ENCODE peak calls at places on chromosomes 4 and X, in six cellular contexts. O, Z, R, S, F and D are unnamed samples.

GRCh38 chrX:66384722-66385121 is 220.7 kb downstream of the HEPH start:
- DNase-seq in R (no peak), O (no peak), S (no peak), Z (no peak), F (no peak), D (no peak)

GRCh38 chr4:189763573-189763972 is 177.1 kb upstream of the FRG1 start:
- DNase-seq in S (no peak), Z (no peak), F (no peak), R (no peak), O (no peak), D (no peak)

GRCh38 chrX:12269484-12269883 is 131.2 kb downstream of the FRMPD4 start:
- DNase-seq in Z (no peak), F (no peak), R (no peak), O (no peak), S (peak; percentile 1), D (no peak)

GRCh38 chr4:152981842-152982241 is 45.7 kb downstream of the FHDC1 start:
- DNase-seq in F (peak; percentile 12), R (no peak), O (no peak), S (no peak), Z (no peak), D (no peak)

GRCh38 chr4:9703391-9703790 is 78.0 kb upstream of the DRD5 start:
- DNase-seq in O (no peak), F (peak; percentile 87), S (peak; percentile 14), R (peak; percentile 80), Z (peak; percentile 90), D (no peak)

GRCh38 chr4:72486991-72487390 is 82.0 kb downstream of the ADAMTS3 start:
- DNase-seq in F (no peak), Z (no peak), R (no peak), S (no peak), O (no peak), D (peak; percentile 8)

GRCh38 chr4:8675383-8675782 is 82.8 kb downstream of the CPZ start:
- DNase-seq in F (peak; percentile 90), S (peak; percentile 17), R (peak; percentile 95), O (peak; percentile 2), Z (no peak), D (no peak)

GRCh38 chr4:56958111-56958517 is 19.3 kb downstream of the NOA1 start:
- DNase-seq in O (peak; percentile 100), R (no peak), F (no peak), Z (no peak), S (peak; percentile 75), D (peak; percentile 86)

GRCh38 chr4:150418757-150419410 is 163.1 kb upstream of the MAB21L2 start:
- DNase-seq in S (no peak), Z (no peak), R (no peak), O (no peak), F (no peak), D (no peak)

GRCh38 chr4:26859762-26860156 is 882 bp upstream of the STIM2 start:
- DNase-seq in S (no peak), Z (no peak), R (peak; percentile 31), F (no peak), O (no peak), D (no peak)

GRCh38 chr4:124633285-124633941 is 79.1 kb downstream of the ANKRD50 start:
- DNase-seq in F (no peak), R (no peak), O (peak; percentile 8), S (no peak), Z (no peak), D (no peak)

GRCh38 chr4:150237110-150237852 is 159.0 kb downstream of the DCLK2 start:
- DNase-seq in F (no peak), S (peak; percentile 64), Z (no peak), R (no peak), O (peak; percentile 98), D (no peak)

GRCh38 chrX:75623535-75623934 is 100.7 kb upstream of the ZDHHC15 start:
- DNase-seq in R (peak; percentile 49), Z (no peak), O (no peak), F (no peak), S (no peak), D (no peak)

GRCh38 chr4:187608001-187608421 is 387.6 kb upstream of the ZFP42 start:
- DNase-seq in O (peak; percentile 93), Z (no peak), R (no peak), F (no peak), S (peak; percentile 3), D (peak; percentile 55)

GRCh38 chrX:14243823-14244222 is 214.1 kb upstream of the GEMIN8 start:
- DNase-seq in Z (no peak), F (peak; percentile 68), S (no peak), R (peak; percentile 72), O (no peak), D (no peak)

GRCh38 chrX:72025236-72025770 is 106.4 kb downstream of the RTL5 start:
- DNase-seq in F (peak; percentile 6), Z (no peak), R (no peak), S (no peak), O (no peak), D (no peak)

GRCh38 chr4:72817012-72817411 is 248.0 kb upstream of the ADAMTS3 start:
- DNase-seq in Z (no peak), F (no peak), R (no peak), O (no peak), S (no peak), D (no peak)

GRCh38 chr4:89894654-89895652 is at the start of gene MMRN1:
- DNase-seq in S (no peak), Z (no peak), O (no peak), R (no peak), F (no peak), D (no peak)

GRCh38 chr4:43587746-43588145 is 695.2 kb downstream of the GRXCR1 start:
- DNase-seq in F (no peak), O (no peak), Z (no peak), S (no peak), R (no peak), D (no peak)

GRCh38 chr4:140675599-140676231 is 80.5 kb downstream of the TBC1D9 start:
- DNase-seq in R (no peak), F (no peak), S (no peak), Z (no peak), O (peak; percentile 38), D (no peak)

GRCh38 chr4:36511785-36512184 is 230.4 kb downstream of the DTHD1 start:
- DNase-seq in Z (no peak), O (no peak), R (no peak), F (no peak), S (no peak), D (no peak)

GRCh38 chr4:185236155-185236503 is 26.7 kb downstream of the SNX25 start:
- DNase-seq in R (no peak), F (no peak), Z (no peak), S (no peak), O (no peak), D (no peak)
- H3K27ac ChIP-seq in R (no peak overlapping the region), F (no peak overlapping the region), Z (no peak overlapping the region), S (no peak overlapping the region), O (no peak overlapping the region), D (no peak overlapping the region)

DNA sequence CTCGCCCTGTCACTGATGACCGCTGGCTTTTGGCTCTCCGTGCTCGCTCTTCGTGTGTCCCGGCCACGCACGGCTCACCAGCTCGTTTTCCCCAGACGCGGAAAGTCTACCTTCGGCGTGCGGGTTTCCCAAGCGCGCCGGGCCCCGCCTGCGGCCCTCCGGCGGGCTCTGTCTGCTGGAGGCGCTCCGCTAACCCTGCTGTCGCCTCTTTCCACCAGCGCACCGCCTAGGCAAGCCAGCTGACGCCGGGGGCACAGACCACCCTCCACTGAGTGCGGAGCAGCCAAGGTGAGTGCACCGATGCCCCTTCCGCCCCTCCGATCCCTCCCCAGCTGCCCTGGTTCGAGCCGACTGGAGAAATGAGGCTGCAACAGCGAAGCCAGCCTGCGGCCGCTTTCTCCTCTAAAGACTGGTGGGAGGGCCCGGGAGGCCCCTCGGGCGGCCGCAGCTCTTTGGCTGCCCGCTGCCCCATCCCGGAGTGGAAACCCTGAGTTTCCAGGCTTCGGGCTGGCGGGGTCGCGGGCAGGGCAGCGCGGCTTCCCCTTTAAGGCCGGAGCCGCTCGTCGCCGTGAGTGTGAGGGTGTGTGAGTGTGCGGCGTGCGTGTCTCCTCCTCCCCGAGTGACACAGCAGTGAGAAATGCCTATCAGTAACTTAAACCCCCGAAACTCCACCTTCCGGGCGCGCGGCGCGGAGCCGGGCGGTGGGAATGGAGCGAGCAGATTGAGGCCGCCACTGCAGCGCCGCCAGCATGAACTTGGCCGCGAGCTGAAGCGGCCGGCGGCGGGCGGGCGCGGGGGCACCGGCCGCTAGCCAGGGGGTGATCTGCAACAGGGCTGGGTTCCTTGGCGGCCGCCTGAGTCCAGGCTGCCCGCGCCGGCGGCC is at the start of gene MAMLD1:
- DNase-seq in R (peak; percentile 18), S (peak; percentile 50), O (peak; percentile 84), Z (peak; percentile 23), F (peak; percentile 31), D (no peak)
- H3K27ac ChIP-seq in R (no peak within 1 kb of the TSS), S (peak within 1 kb of the TSS; percentile 76), O (peak within 1 kb of the TSS; percentile 92), Z (no peak within 1 kb of the TSS), F (no peak within 1 kb of the TSS), D (no peak within 1 kb of the TSS)

DNA sequence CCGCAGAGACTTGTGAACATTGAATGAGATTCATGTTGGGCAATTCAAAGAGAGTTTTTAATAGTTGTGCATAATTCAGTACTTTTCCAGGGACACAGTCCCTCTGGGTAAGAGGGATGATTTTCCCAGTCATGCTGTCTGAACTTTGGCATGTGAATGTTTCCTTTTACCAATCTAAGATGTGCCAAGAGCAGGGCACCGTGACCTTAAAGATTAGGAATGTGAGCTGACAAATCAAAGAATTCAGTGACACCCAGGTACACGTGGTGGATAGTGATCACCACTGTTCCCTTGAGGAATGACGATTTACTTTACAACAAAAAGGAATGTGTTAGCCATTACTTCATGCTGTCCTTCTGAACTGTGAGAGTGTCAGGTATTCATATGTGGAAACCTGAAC is 515.6 kb downstream of the PPARGC1A start:
- DNase-seq in O (no peak), R (no peak), F (no peak), Z (no peak), S (no peak), D (no peak)
- H3K27ac ChIP-seq in O (no peak overlapping the region), R (no peak overlapping the region), F (no peak overlapping the region), Z (no peak overlapping the region), S (no peak overlapping the region), D (no peak overlapping the region)

GRCh38 chr4:168881754-168882153 is 128.3 kb downstream of the CBR4 start:
- DNase-seq in F (no peak), S (peak; percentile 4), R (no peak), Z (no peak), O (no peak), D (no peak)
- H3K27ac ChIP-seq in F (no peak overlapping the region), S (no peak overlapping the region), R (no peak overlapping the region), Z (no peak overlapping the region), O (peak overlapping the region; percentile 61), D (peak overlapping the region; percentile 73)